ENCODE peak calls at places on chromosome 12, in five cellular contexts. D is GM12878, F is NT2/D1, X is HepG2, K is H1. A is an unnamed sample.

GRCh38 chr12:15629108-15629507 is 160.1 kb downstream of the EPS8 start:
- DNase-seq in K (no peak), X (peak), D (peak), F (peak), A (no peak)

GRCh38 chr12:109759076-109759420 is 45.4 kb downstream of the FAM222A start:
- DNase-seq in X (no peak), D (no peak), F (no peak), K (no peak), A (no peak)

GRCh38 chr12:68358532-68359485 is 26.6 kb upstream of the MDM1 start:
- DNase-seq in K (no peak), X (peak), F (peak), D (peak), A (peak)

GRCh38 chr12:131994589-131994988 is 44.8 kb downstream of the EP400 start:
- DNase-seq in D (peak), F (no peak), X (no peak), K (no peak), A (no peak)

GRCh38 chr12:42565633-42566032 is 23.9 kb downstream of the PRICKLE1 start:
- DNase-seq in D (no peak), F (peak), X (no peak), K (no peak), A (no peak)

GRCh38 chr12:57158665-57159064 is 11.2 kb upstream of the LRP1-AS start:
- DNase-seq in K (no peak), D (no peak), X (no peak), F (no peak), A (no peak)

GRCh38 chr12:49089831-49090773 is 4.5 kb downstream of the DHH start:
- DNase-seq in K (no peak), X (no peak), D (no peak), F (no peak), A (no peak)

GRCh38 chr12:56947633-56948535 is 9.5 kb downstream of the RDH16 start:
- DNase-seq in K (no peak), F (no peak), X (peak), D (no peak), A (no peak)

GRCh38 chr12:106181416-106182114 is 42.8 kb upstream of the NUAK1 start:
- DNase-seq in D (no peak), F (no peak), K (no peak), X (no peak), A (no peak)

GRCh38 chr12:108582981-108583770 is 14.7 kb downstream of the TMEM119 start:
- DNase-seq in K (no peak), D (no peak), X (no peak), F (no peak), A (no peak)
- TF ChIP-seq SUZ12 in K (no peak), D (no peak), X (no peak), F (no peak), A (no peak)

GRCh38 chr12:70660002-70660604 is 22.9 kb upstream of the PTPRB start:
- DNase-seq in D (no peak), X (no peak), K (no peak), F (no peak), A (no peak)

GRCh38 chr12:70661762-70662161 is 24.5 kb upstream of the PTPRB start:
- DNase-seq in D (no peak), X (no peak), K (no peak), F (no peak), A (no peak)

GRCh38 chr12:70657621-70658286 is 20.5 kb upstream of the PTPRB start:
- DNase-seq in F (no peak), K (no peak), D (no peak), X (no peak), A (no peak)

GRCh38 chr12:70659077-70659606 is 21.9 kb upstream of the PTPRB start:
- DNase-seq in X (no peak), D (no peak), K (no peak), F (no peak), A (no peak)

DNA sequence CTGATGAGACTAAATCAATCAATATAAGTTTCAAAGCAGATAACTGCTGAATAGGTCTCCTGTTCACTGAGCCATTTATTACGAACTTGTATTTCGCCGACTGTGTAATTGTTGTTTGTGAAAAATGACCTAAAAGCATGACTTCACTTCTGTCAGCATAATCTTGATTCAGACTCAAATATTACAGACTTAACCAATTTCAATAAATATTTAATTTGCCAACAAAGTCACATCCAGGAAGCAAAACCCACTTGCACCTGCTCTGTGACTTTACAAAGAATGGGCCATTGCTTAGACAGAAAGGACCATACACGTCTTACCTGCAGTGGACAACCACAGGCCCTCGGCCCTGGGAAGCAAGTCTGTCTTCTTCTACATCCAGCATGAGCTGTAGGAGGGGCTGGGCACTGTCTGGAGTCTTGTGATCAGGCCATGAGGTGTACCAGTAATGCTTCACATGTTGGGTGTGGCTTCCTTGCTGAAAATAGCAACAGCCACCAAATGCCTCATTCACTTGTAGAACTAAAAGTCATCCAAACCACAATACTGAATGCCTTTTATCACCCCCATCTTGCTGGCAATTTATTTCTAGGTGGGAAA is 23.5 kb upstream of the PTPRB start:
- DNase-seq in D (no peak), F (no peak), X (no peak), K (no peak), A (no peak)
- TF ChIP-seq SUZ12 in D (no peak), F (no peak), X (no peak), K (no peak), A (no peak)

GRCh38 chr12:90979019-90979418 is 24.0 kb upstream of the CCER1 start:
- DNase-seq in F (no peak), D (no peak), X (no peak), K (no peak), A (no peak)

GRCh38 chr12:90987101-90987500 is 17.7 kb downstream of the EPYC start:
- DNase-seq in K (no peak), X (no peak), F (no peak), D (no peak), A (no peak)

GRCh38 chr12:90979936-90980335 is 24.8 kb downstream of the EPYC start:
- DNase-seq in D (no peak), X (no peak), F (no peak), K (no peak), A (no peak)

GRCh38 chr12:90987520-90987919 is 17.3 kb downstream of the EPYC start:
- DNase-seq in F (no peak), X (no peak), D (no peak), K (no peak), A (no peak)

DNA sequence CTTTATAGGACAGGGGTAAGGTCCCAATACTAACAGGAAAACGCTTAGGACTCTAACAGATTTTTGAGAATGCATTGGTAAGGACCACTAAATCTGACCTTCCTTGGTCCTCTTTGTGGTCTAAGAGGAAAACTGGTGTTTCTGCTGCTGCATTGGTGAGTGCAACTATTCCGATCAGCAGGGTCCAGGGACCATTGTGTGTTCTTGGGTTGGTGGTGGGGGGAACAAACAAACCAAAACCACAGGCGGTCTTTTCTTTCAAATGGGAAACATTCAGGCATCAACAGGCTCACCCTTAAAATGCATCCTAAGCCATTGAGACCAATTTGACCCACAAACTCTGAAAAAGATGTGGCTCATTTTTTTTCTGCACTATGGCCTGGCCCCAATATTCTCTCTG is 20.7 kb downstream of the EPYC start:
- DNase-seq in D (no peak), F (peak), X (no peak), K (peak), A (no peak)
- TF ChIP-seq SUZ12 in D (no peak), F (no peak), X (no peak), K (no peak), A (no peak)

GRCh38 chr12:120117961-120118709 is 1.6 kb upstream of the RAB35 start:
- DNase-seq in X (peak), F (peak), D (no peak), K (no peak), A (no peak)
- TF ChIP-seq SUZ12 in X (no peak), F (no peak), D (no peak), K (no peak), A (no peak)

GRCh38 chr12:123973552-123974341 is 732 bp downstream of the ZNF664 start:
- DNase-seq in F (no peak), X (peak), K (no peak), D (no peak), A (peak)
- TF ChIP-seq SUZ12 in F (peak), X (no peak), K (peak), D (no peak), A (no peak)

DNA sequence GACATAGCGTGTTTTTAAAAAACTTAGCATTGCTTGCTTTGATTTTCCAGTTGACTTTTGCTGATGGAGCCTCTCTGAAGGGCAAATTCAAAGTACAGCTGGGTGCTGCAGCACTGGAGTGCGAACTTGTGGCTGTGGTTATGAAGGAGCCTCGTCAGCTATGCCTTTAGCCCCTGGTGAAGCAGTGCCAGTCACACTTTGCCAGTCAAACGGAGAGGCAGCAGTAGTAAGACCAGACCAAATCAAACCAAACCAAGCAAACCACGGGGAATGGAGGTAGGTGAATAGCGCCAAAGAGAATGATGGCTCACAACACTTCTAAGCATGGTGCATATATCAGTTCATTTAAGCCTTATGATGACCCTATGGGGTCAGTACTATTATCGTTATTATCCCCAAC is 15.1 kb upstream of the SLC38A2 start:
- DNase-seq in K (no peak), X (no peak), D (no peak), F (no peak), A (no peak)
- TF ChIP-seq SUZ12 in K (no peak), X (no peak), D (no peak), F (no peak), A (no peak)

GRCh38 chr12:123690191-123690840 is 19.4 kb downstream of the TCTN2 start:
- DNase-seq in K (no peak), X (no peak), F (no peak), D (no peak), A (no peak)

GRCh38 chr12:123696641-123697040 is 15.5 kb upstream of the ATP6V0A2 start:
- DNase-seq in D (no peak), F (no peak), K (no peak), X (no peak), A (no peak)

GRCh38 chr12:123696209-123696608 is 15.9 kb upstream of the ATP6V0A2 start:
- DNase-seq in K (no peak), D (no peak), X (no peak), F (no peak), A (no peak)
- TF ChIP-seq SUZ12 in K (no peak), D (no peak), X (no peak), F (no peak), A (no peak)

GRCh38 chr12:27973487-27973890 is 956 bp upstream of the PTHLH start:
- DNase-seq in F (no peak), D (no peak), X (no peak), K (no peak), A (no peak)
- TF ChIP-seq SUZ12 in F (no peak), D (no peak), X (no peak), K (no peak), A (no peak)

GRCh38 chr12:94644622-94645021 is 5.7 kb downstream of the TMCC3 start:
- DNase-seq in X (no peak), D (peak), F (no peak), K (no peak), A (no peak)

GRCh38 chr12:94648578-94648977 is 1.8 kb downstream of the TMCC3 start:
- DNase-seq in D (no peak), F (no peak), K (no peak), X (no peak), A (no peak)

GRCh38 chr12:94649349-94650142 is 811 bp downstream of the TMCC3 start:
- DNase-seq in K (no peak), F (peak), D (no peak), X (no peak), A (peak)

GRCh38 chr12:94650143-94651056 is at the start of gene TMCC3:
- DNase-seq in F (peak), X (no peak), D (no peak), K (no peak), A (peak)
- TF ChIP-seq SUZ12 in F (no peak), X (no peak), D (no peak), K (no peak), A (no peak)